ENCODE peak calls at places on chromosomes 5 and 9, in ten cellular contexts. Y is NCI-H1930; M is activated CD4-positive, alpha-beta T cell treated with anti-CD3 and anti-CD28 coated beads, Interleukin-2, amount 10 ng/mL, durations not matched to agents 7 days and 5 days; Z is NCI-H82; I is effector memory CD8-positive, alpha-beta T cell; N is A172; H is OCI-LY7; E is AG09319; L is T-helper 9 cell; C is stimulated activated CD8-positive, alpha-beta memory T cell treated with anti-CD3 and anti-CD28 coated beads, Interleukin-2, amount 100 ng/mL, for 1 hour. X is an unnamed sample.

GRCh38 chr5:127515693-127516440 is 1.6 kb upstream of the PRRC1 start:
- DNase-seq in Y (no peak), M (no peak), Z (no peak), I (no peak), N (no peak), H (no peak), E (no peak), L (no peak), C (no peak), X (no peak)

GRCh38 chr5:17302590-17302989 is 85.2 kb downstream of the BASP1 start:
- DNase-seq in Y (no peak), M (no peak), Z (peak; percentile 61), I (no peak), N (no peak), H (no peak), E (no peak), L (no peak), C (no peak), X (no peak)

GRCh38 chr5:13567819-13568218 is 376.7 kb downstream of the DNAH5 start:
- DNase-seq in Y (no peak), M (no peak), Z (no peak), I (no peak), N (peak; percentile 90), H (no peak), E (no peak), L (no peak), C (no peak), X (no peak)

GRCh38 chr9:89109666-89110065 is 69.0 kb downstream of the SHC3 start:
- DNase-seq in Y (no peak), M (no peak), Z (no peak), I (no peak), N (no peak), H (no peak), E (no peak), L (no peak), C (no peak), X (no peak)

GRCh38 chr5:158616707-158617106 is 483.0 kb downstream of the EBF1 start:
- DNase-seq in Y (no peak), M (no peak), Z (no peak), I (no peak), N (no peak), H (no peak), E (no peak), L (no peak), C (no peak), X (no peak)

GRCh38 chr5:11383506-11384095 is 520.6 kb downstream of the CTNND2 start:
- DNase-seq in Y (no peak), M (no peak), Z (peak; percentile 91), I (no peak), N (no peak), H (no peak), E (no peak), L (no peak), C (no peak), X (no peak)

GRCh38 chr9:134466869-134467616 is 140.8 kb downstream of the RXRA start:
- DNase-seq in Y (no peak), M (no peak), Z (no peak), I (no peak), N (no peak), H (no peak), E (no peak), L (no peak), C (no peak), X (no peak)

GRCh38 chr5:170557314-170557713 is 53.5 kb downstream of the KCNIP1 start:
- DNase-seq in Y (no peak), M (no peak), Z (no peak), I (no peak), N (no peak), H (no peak), E (no peak), L (no peak), C (no peak), X (no peak)

GRCh38 chr5:31701642-31702041 is 62.7 kb downstream of the PDZD2 start:
- DNase-seq in Y (no peak), M (no peak), Z (peak; percentile 78), I (no peak), N (no peak), H (no peak), E (no peak), L (no peak), C (no peak), X (no peak)

GRCh38 chr5:106097308-106097707 is 1573.4 kb downstream of the EFNA5 start:
- DNase-seq in Y (no peak), M (no peak), Z (no peak), I (no peak), N (no peak), H (no peak), E (no peak), L (no peak), C (no peak), X (no peak)

GRCh38 chr5:150412319-150413175 is at the start of gene CD74:
- DNase-seq in Y (no peak), M (peak; percentile 96), Z (peak; percentile 8), I (peak; percentile 92), N (peak; percentile 63), H (peak; percentile 99), E (no peak), L (peak; percentile 90), C (peak; percentile 85), X (peak; percentile 86)

GRCh38 chr9:76665458-76665857 is 98.8 kb upstream of the PCA3 start:
- DNase-seq in Y (no peak), M (no peak), Z (no peak), I (no peak), N (no peak), H (no peak), E (no peak), L (no peak), C (no peak), X (no peak)

GRCh38 chr9:1490341-1491115 is 440.4 kb downstream of the DMRT2 start:
- DNase-seq in Y (no peak), M (no peak), Z (no peak), I (no peak), N (no peak), H (no peak), E (no peak), L (no peak), C (no peak), X (no peak)

GRCh38 chr9:35367451-35367850 is 122.5 kb upstream of the RUSC2 start:
- DNase-seq in Y (no peak), M (no peak), Z (peak; percentile 6), I (no peak), N (peak; percentile 83), H (no peak), E (peak; percentile 75), L (no peak), C (no peak), X (peak; percentile 2)

GRCh38 chr9:16689352-16689938 is 181.0 kb downstream of the BNC2 start:
- DNase-seq in Y (no peak), M (no peak), Z (no peak), I (no peak), N (peak; percentile 12), H (no peak), E (no peak), L (no peak), C (no peak), X (no peak)

GRCh38 chr9:123267481-123268239 is 726 bp downstream of the STRBP start:
- DNase-seq in Y (no peak), M (peak; percentile 14), Z (peak; percentile 22), I (no peak), N (no peak), H (peak; percentile 24), E (no peak), L (peak; percentile 4), C (no peak), X (no peak)

GRCh38 chr5:178131446-178131996 is 707 bp downstream of the RMND5B start:
- DNase-seq in Y (no peak), M (no peak), Z (no peak), I (no peak), N (no peak), H (peak; percentile 30), E (no peak), L (no peak), C (no peak), X (no peak)

GRCh38 chr5:134432677-134433359 is 21.1 kb upstream of the CDKN2AIPNL start:
- DNase-seq in Y (no peak), M (no peak), Z (no peak), I (no peak), N (peak; percentile 59), H (no peak), E (no peak), L (no peak), C (no peak), X (peak; percentile 10)

GRCh38 chr5:114898602-114899001 is 271.1 kb downstream of the TRIM36 start:
- DNase-seq in Y (no peak), M (no peak), Z (peak; percentile 0), I (no peak), N (no peak), H (peak; percentile 6), E (no peak), L (no peak), C (no peak), X (no peak)

GRCh38 chr5:56825222-56825824 is 10.0 kb downstream of the MAP3K1 start:
- DNase-seq in Y (no peak), M (no peak), Z (no peak), I (no peak), N (no peak), H (no peak), E (no peak), L (no peak), C (no peak), X (no peak)

GRCh38 chr5:111367081-111367480 is 142.9 kb downstream of the CAMK4 start:
- DNase-seq in Y (no peak), M (no peak), Z (no peak), I (no peak), N (peak; percentile 88), H (no peak), E (no peak), L (no peak), C (no peak), X (no peak)

GRCh38 chr5:142472306-142472951 is 147.6 kb upstream of the SPRY4 start:
- DNase-seq in Y (no peak), M (peak; percentile 46), Z (no peak), I (peak; percentile 3), N (peak; percentile 98), H (no peak), E (peak; percentile 30), L (peak; percentile 21), C (no peak), X (peak; percentile 61)

GRCh38 chr9:18385676-18386075 is 88.3 kb upstream of the ADAMTSL1 start:
- DNase-seq in Y (no peak), M (no peak), Z (no peak), I (no peak), N (no peak), H (no peak), E (no peak), L (no peak), C (no peak), X (no peak)

GRCh38 chr9:100715100-100715379 is 137.2 kb downstream of the CAVIN4 start:
- DNase-seq in Y (no peak), M (no peak), Z (peak; percentile 69), I (no peak), N (no peak), H (no peak), E (no peak), L (no peak), C (no peak), X (no peak)

GRCh38 chr9:119811030-119811429 is 441.8 kb upstream of the BRINP1 start:
- DNase-seq in Y (no peak), M (no peak), Z (no peak), I (no peak), N (no peak), H (no peak), E (peak; percentile 46), L (no peak), C (no peak), X (peak; percentile 68)

GRCh38 chr5:14726066-14726838 is 61.7 kb downstream of the OTULIN start:
- DNase-seq in Y (no peak), M (no peak), Z (no peak), I (no peak), N (peak; percentile 18), H (no peak), E (no peak), L (no peak), C (no peak), X (no peak)

GRCh38 chr5:83321656-83322055 is 149.9 kb upstream of the VCAN start:
- DNase-seq in Y (no peak), M (no peak), Z (no peak), I (no peak), N (no peak), H (no peak), E (peak; percentile 16), L (no peak), C (no peak), X (no peak)

GRCh38 chr9:111978616-111979015 is 82.0 kb downstream of the UGCG start:
- DNase-seq in Y (no peak), M (no peak), Z (peak; percentile 84), I (no peak), N (no peak), H (no peak), E (no peak), L (no peak), C (no peak), X (no peak)

X was measured in ACHN.